ENCODE peak calls at places on chromosomes 2 and 18, in six cellular contexts. S is IMR-90, L is hepatocyte, Y is Peyer's patch, J is substantia nigra, K is sigmoid colon. U is an unnamed sample.

GRCh38 chr2:120871016-120871635 is 135.5 kb downstream of the GLI2 start:
- DNase-seq in S (no peak), L (no peak), Y (no peak), J (no peak), K (no peak), U (peak; percentile 46)

GRCh38 chr18:2932247-2933181 is 80.4 kb downstream of the LPIN2 start:
- DNase-seq in S (peak; percentile 70), L (peak; percentile 81), Y (no peak), J (no peak), K (no peak), U (no peak)

GRCh38 chr18:36592282-36592681 is 236.5 kb downstream of the TPGS2 start:
- DNase-seq in S (peak; percentile 72), L (no peak), Y (no peak), J (no peak), K (no peak), U (no peak)

GRCh38 chr18:36382151-36382550 is 84.6 kb downstream of the FHOD3 start:
- DNase-seq in S (no peak), L (no peak), Y (no peak), J (no peak), K (no peak), U (no peak)

GRCh38 chr2:175251425-175252041 is 70.0 kb upstream of the ATP5MC3 start:
- DNase-seq in S (peak; percentile 40), L (peak; percentile 57), Y (no peak), J (no peak), K (no peak), U (no peak)

GRCh38 chr18:48123324-48123723 is 192.9 kb upstream of the SMAD2 start:
- DNase-seq in S (no peak), L (no peak), Y (no peak), J (peak; percentile 46), K (peak; percentile 30), U (no peak)

GRCh38 chr2:189633392-189633811 is 27.9 kb upstream of the ASNSD1 start:
- DNase-seq in S (no peak), L (no peak), Y (no peak), J (no peak), K (no peak), U (no peak)

GRCh38 chr2:71348302-71348701 is 16.7 kb downstream of the ZNF638 start:
- DNase-seq in S (peak; percentile 65), L (peak; percentile 60), Y (no peak), J (no peak), K (no peak), U (no peak)

GRCh38 chr18:62755946-62756345 is 40.6 kb downstream of the PHLPP1 start:
- DNase-seq in S (no peak), L (no peak), Y (no peak), J (no peak), K (no peak), U (no peak)

GRCh38 chr18:79912409-79912991 is 39.0 kb downstream of the SLC66A2 start:
- DNase-seq in S (no peak), L (peak; percentile 13), Y (no peak), J (no peak), K (no peak), U (peak; percentile 62)

GRCh38 chr2:215396595-215397313 is 39.1 kb downstream of the FN1 start:
- DNase-seq in S (peak; percentile 82), L (no peak), Y (no peak), J (no peak), K (no peak), U (no peak)

GRCh38 chr2:215392687-215393270 is 43.1 kb downstream of the FN1 start:
- DNase-seq in S (no peak), L (no peak), Y (no peak), J (no peak), K (no peak), U (no peak)

GRCh38 chr2:215397632-215398341 is 38.1 kb downstream of the FN1 start:
- DNase-seq in S (peak; percentile 53), L (peak; percentile 41), Y (no peak), J (no peak), K (no peak), U (no peak)

GRCh38 chr2:215394102-215394805 is 41.6 kb downstream of the FN1 start:
- DNase-seq in S (no peak), L (no peak), Y (no peak), J (no peak), K (no peak), U (no peak)

DNA sequence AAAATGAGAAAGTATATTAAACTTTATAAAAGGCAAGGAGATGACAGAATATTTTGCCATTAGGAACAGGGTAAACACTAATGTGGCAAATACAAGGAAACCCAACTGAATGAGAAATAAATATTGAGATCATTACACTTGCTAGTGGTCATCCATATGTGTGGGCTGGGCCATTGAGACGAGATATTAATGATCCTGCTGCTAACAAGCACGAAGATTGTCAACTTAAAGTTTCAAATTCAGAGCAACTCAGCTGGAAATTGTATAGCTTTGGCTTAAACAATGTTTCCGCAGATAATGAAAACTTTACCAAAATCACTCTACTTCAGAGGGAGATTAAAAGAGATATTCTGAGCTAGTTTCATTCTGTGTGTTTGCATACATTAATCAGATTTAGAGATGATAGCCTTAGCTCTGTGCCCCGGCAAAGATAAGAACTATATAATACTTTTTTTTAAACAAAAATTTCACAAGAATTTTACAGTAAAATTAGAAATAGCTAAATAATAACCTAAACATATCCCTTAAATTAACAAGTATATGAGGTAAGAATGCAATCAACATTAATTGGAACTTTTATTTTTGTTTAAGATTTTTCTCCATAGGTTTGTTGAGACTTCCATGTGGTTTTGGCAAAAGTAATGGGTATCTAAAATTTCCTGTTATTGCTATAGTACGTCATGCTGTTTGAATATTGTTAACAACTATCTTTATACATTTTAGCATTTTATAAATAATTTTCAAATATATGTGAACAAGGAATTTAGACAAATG is 40.0 kb downstream of the FN1 start:
- DNase-seq in S (no peak), L (no peak), Y (no peak), J (no peak), K (no peak), U (no peak)
- H3K27ac ChIP-seq in S (peak overlapping the region; percentile 33), L (no peak overlapping the region), Y (no peak overlapping the region), J (no peak overlapping the region), K (peak overlapping the region; percentile 63), U (no peak overlapping the region)

DNA sequence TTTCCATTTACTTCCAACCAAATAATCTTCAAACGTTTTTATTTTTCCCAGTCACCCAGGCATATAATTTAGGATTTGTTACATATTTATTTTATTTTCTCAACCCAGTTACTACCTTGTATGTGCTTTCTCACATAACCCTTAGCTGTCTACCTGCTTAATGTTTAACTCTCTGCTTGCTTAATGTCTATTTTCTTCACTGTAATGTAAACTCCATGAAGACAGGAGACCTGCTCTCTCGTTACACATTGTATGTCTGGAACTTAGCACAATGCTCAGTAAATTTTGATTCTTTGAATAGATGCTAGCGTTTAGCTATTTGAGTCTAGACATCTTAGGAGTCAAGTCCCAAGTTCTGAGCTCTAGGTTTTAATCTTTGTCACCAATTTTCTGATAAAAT is 70.2 kb downstream of the RBBP8 start:
- DNase-seq in S (no peak), L (no peak), Y (no peak), J (no peak), K (no peak), U (no peak)
- H3K27ac ChIP-seq in S (no peak overlapping the region), L (no peak overlapping the region), Y (no peak overlapping the region), J (no peak overlapping the region), K (no peak overlapping the region), U (no peak overlapping the region)

DNA sequence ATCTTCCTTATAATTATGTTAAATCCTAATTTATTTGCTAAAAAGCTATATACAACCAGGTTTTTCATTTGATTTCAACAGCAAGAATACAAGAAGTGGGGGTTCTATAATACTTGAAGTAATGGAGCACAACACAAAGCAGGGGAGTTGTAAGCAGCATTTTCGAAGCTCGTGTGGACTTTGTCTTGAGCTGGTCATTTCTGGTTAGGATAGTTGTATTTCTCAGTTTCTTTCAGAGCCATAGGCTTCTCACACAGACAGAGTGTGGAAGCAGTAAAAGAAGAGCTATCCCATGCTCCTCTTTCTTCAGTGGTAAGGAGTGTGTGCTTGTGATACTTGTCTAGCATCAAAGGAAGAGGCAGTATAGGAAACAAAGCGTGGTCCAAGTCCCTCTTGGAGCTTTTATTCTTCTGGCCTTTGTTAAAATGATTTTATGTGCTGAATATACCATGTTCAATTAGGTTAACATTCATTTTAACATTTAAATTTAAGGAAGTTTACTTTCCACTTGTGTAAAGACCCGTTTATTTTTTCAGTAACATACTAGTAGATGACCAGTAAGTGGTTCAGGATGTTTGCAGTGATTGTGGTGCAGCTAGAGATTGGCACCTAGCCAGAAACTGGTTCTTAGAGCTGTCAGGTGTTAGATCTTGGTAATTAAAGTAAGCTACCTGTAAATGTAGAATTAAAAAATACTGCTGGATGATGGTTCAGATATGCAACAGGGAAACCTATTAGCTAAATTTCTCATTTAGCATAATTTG is 14.6 kb downstream of the CCNYL1 start:
- DNase-seq in S (no peak), L (no peak), Y (no peak), J (no peak), K (no peak), U (no peak)
- H3K27ac ChIP-seq in S (no peak overlapping the region), L (peak overlapping the region; percentile 5), Y (no peak overlapping the region), J (no peak overlapping the region), K (no peak overlapping the region), U (no peak overlapping the region)

GRCh38 chr2:106106627-106107508 is 87.2 kb downstream of the UXS1 start:
- DNase-seq in S (no peak), L (no peak), Y (no peak), J (no peak), K (no peak), U (no peak)
- H3K27ac ChIP-seq in S (no peak overlapping the region), L (no peak overlapping the region), Y (no peak overlapping the region), J (no peak overlapping the region), K (no peak overlapping the region), U (no peak overlapping the region)

GRCh38 chr2:54106631-54107454 is 8.6 kb upstream of the ACYP2 start:
- DNase-seq in S (peak; percentile 66), L (peak; percentile 73), Y (peak; percentile 66), J (peak; percentile 24), K (no peak), U (no peak)
- H3K27ac ChIP-seq in S (no peak overlapping the region), L (no peak overlapping the region), Y (no peak overlapping the region), J (no peak overlapping the region), K (no peak overlapping the region), U (peak overlapping the region; percentile 58)

GRCh38 chr18:59898609-59899297 is 1.0 kb upstream of the PMAIP1 start:
- DNase-seq in S (no peak), L (no peak), Y (no peak), J (no peak), K (no peak), U (no peak)
- H3K27ac ChIP-seq in S (peak overlapping the region; percentile 97), L (peak overlapping the region; percentile 92), Y (peak overlapping the region; percentile 91), J (no peak overlapping the region), K (peak overlapping the region; percentile 77), U (peak overlapping the region; percentile 73)

GRCh38 chr2:47028171-47028570 is 112.6 kb upstream of the MCFD2 start:
- DNase-seq in S (no peak), L (no peak), Y (no peak), J (no peak), K (no peak), U (no peak)
- H3K27ac ChIP-seq in S (no peak overlapping the region), L (no peak overlapping the region), Y (no peak overlapping the region), J (peak overlapping the region; percentile 45), K (peak overlapping the region; percentile 82), U (no peak overlapping the region)

GRCh38 chr2:127700527-127701192 is 637 bp upstream of the SFT2D3 start:
- DNase-seq in S (no peak), L (peak; percentile 92), Y (peak; percentile 96), J (peak; percentile 58), K (peak; percentile 82), U (peak; percentile 83)
- H3K27ac ChIP-seq in S (peak overlapping the region; percentile 91), L (peak overlapping the region; percentile 99), Y (peak overlapping the region; percentile 100), J (peak overlapping the region; percentile 89), K (peak overlapping the region; percentile 97), U (peak overlapping the region; percentile 93)